ENCODE peak calls at places on chromosome 20, in seven cellular contexts. A, U, O, L, D, H and K are unnamed samples.

GRCh38 chr20:38447931-38448675 is 13.0 kb upstream of the SNHG17 start:
- DNase-seq in A (no peak), U (no peak), O (no peak), L (no peak), D (no peak), H (no peak), K (no peak)

GRCh38 chr20:57061058-57061900 is 205.2 kb downstream of the BMP7 start:
- DNase-seq in A (no peak), U (peak; percentile 58), O (no peak), L (no peak), D (peak; percentile 76), H (no peak), K (no peak)

GRCh38 chr20:44073675-44074071 is 113.3 kb downstream of the JPH2 start:
- DNase-seq in A (no peak), U (no peak), O (no peak), L (no peak), D (no peak), H (no peak), K (no peak)

GRCh38 chr20:22339091-22339881 is 245.1 kb downstream of the FOXA2 start:
- DNase-seq in A (no peak), U (peak; percentile 67), O (no peak), L (peak; percentile 47), D (peak; percentile 66), H (peak; percentile 17), K (no peak)

GRCh38 chr20:3677733-3678132 is 4.1 kb downstream of the ADAM33 start:
- DNase-seq in A (no peak), U (no peak), O (peak; percentile 62), L (no peak), D (no peak), H (no peak), K (no peak)

GRCh38 chr20:9407805-9408421 is 106.5 kb upstream of the LAMP5 start:
- DNase-seq in A (peak; percentile 52), U (peak; percentile 53), O (no peak), L (peak; percentile 55), D (peak; percentile 69), H (peak; percentile 7), K (peak; percentile 46)

GRCh38 chr20:58906894-58907293 is 54.4 kb downstream of the GNAS start:
- DNase-seq in A (no peak), U (no peak), O (no peak), L (no peak), D (no peak), H (no peak), K (no peak)

GRCh38 chr20:21173496-21174025 is 47.7 kb downstream of the KIZ start:
- DNase-seq in A (no peak), U (no peak), O (no peak), L (no peak), D (no peak), H (no peak), K (no peak)

GRCh38 chr20:21518292-21518991 is 4.6 kb upstream of the NKX2-2 start:
- DNase-seq in A (no peak), U (no peak), O (no peak), L (peak; percentile 50), D (no peak), H (no peak), K (no peak)

GRCh38 chr20:17357238-17357637 is 130.4 kb downstream of the PCSK2 start:
- DNase-seq in A (no peak), U (peak; percentile 14), O (no peak), L (no peak), D (no peak), H (no peak), K (no peak)

GRCh38 chr20:9024596-9024995 is 44.3 kb upstream of the PLCB4 start:
- DNase-seq in A (no peak), U (no peak), O (no peak), L (no peak), D (no peak), H (no peak), K (no peak)

GRCh38 chr20:45218133-45218532 is 3.0 kb upstream of the SEMG2 start:
- DNase-seq in A (no peak), U (no peak), O (no peak), L (no peak), D (no peak), H (no peak), K (peak; percentile 46)

GRCh38 chr20:19783966-19784401 is 25.9 kb downstream of the RIN2 start:
- DNase-seq in A (no peak), U (peak; percentile 46), O (peak; percentile 52), L (no peak), D (no peak), H (no peak), K (peak; percentile 91)

GRCh38 chr20:63116412-63117106 is 99.4 kb downstream of the YTHDF1 start:
- DNase-seq in A (no peak), U (no peak), O (peak; percentile 25), L (peak; percentile 72), D (peak; percentile 90), H (peak; percentile 19), K (no peak)

GRCh38 chr20:23097636-23098580 is 11.8 kb upstream of the CD93 start:
- DNase-seq in A (no peak), U (no peak), O (no peak), L (no peak), D (no peak), H (no peak), K (no peak)

GRCh38 chr20:19699132-19699971 is 58.7 kb upstream of the RIN2 start:
- DNase-seq in A (no peak), U (no peak), O (no peak), L (no peak), D (no peak), H (no peak), K (peak; percentile 57)

GRCh38 chr20:4585104-4585753 is 136.5 kb upstream of the PRND start:
- DNase-seq in A (no peak), U (no peak), O (no peak), L (no peak), D (no peak), H (no peak), K (no peak)

GRCh38 chr20:36808317-36809257 is 35.0 kb upstream of the DSN1 start:
- DNase-seq in A (no peak), U (no peak), O (peak; percentile 76), L (peak; percentile 86), D (peak; percentile 69), H (peak; percentile 29), K (peak; percentile 82)

GRCh38 chr20:51132286-51132810 is 109.4 kb upstream of the KCNG1 start:
- DNase-seq in A (no peak), U (no peak), O (no peak), L (no peak), D (no peak), H (no peak), K (no peak)

GRCh38 chr20:23602261-23602660 is 3.5 kb downstream of the CST9 start:
- DNase-seq in A (no peak), U (no peak), O (no peak), L (no peak), D (no peak), H (no peak), K (no peak)

GRCh38 chr20:33784225-33784624 is 26.9 kb upstream of the CHMP4B start:
- DNase-seq in A (no peak), U (no peak), O (no peak), L (no peak), D (no peak), H (no peak), K (no peak)

GRCh38 chr20:32462900-32463641 is 104.9 kb downstream of the ASXL1 start:
- DNase-seq in A (peak; percentile 30), U (no peak), O (no peak), L (no peak), D (no peak), H (no peak), K (no peak)

GRCh38 chr20:46592580-46593362 is 42.3 kb upstream of the OCSTAMP start:
- DNase-seq in A (no peak), U (no peak), O (no peak), L (no peak), D (no peak), H (no peak), K (no peak)
- TF ChIP-seq CTCF in A (no peak), U (no peak), O (no peak), L (peak; percentile 6), D (no peak), H (peak; percentile 39), K (no peak)

GRCh38 chr20:64130876-64131275 is 23.5 kb upstream of the NPBWR2 start:
- DNase-seq in A (peak; percentile 2), U (no peak), O (no peak), L (no peak), D (no peak), H (no peak), K (no peak)

GRCh38 chr20:64129146-64129782 is 21.9 kb upstream of the NPBWR2 start:
- DNase-seq in A (peak; percentile 14), U (no peak), O (no peak), L (no peak), D (no peak), H (no peak), K (no peak)

GRCh38 chr20:64130271-64130670 is 22.9 kb upstream of the NPBWR2 start:
- DNase-seq in A (peak; percentile 9), U (no peak), O (no peak), L (no peak), D (peak; percentile 1), H (no peak), K (no peak)

GRCh38 chr20:64133951-64134407 is 26.6 kb upstream of the NPBWR2 start:
- DNase-seq in A (no peak), U (no peak), O (no peak), L (no peak), D (peak; percentile 1), H (no peak), K (no peak)

DNA sequence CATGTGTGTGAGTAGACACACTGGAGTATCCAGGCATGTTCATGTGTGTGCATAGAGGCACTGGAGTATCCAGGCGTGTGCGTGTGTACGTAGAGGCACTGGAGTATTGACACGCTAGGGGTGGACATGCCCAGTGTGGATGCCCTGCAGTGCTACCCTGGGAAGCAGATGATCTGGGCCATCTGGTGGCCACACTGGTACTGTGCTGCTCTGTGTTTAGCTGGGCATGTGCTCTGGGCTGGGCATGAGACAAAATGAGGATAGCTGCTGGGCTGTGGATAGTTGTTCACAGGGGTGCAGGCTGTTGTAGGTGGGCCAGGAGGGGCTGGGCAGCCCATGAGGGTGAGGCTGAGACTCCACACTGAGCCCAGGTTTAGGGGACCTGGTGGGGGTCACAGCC is 24.0 kb upstream of the NPBWR2 start:
- DNase-seq in A (peak; percentile 29), U (no peak), O (no peak), L (no peak), D (peak; percentile 1), H (no peak), K (peak; percentile 30)
- TF ChIP-seq CTCF in A (peak; percentile 9), U (no peak), O (no peak), L (no peak), D (no peak), H (peak; percentile 37), K (peak; percentile 51)

GRCh38 chr20:10498196-10498595 is 63.1 kb downstream of the SLX4IP start:
- DNase-seq in A (no peak), U (no peak), O (no peak), L (no peak), D (no peak), H (no peak), K (no peak)
- TF ChIP-seq CTCF in A (no peak), U (no peak), O (no peak), L (no peak), D (no peak), H (no peak), K (no peak)

GRCh38 chr20:953742-954141 is 37.6 kb upstream of the ANGPT4 start:
- DNase-seq in A (no peak), U (no peak), O (no peak), L (no peak), D (no peak), H (no peak), K (no peak)
- TF ChIP-seq CTCF in A (no peak), U (no peak), O (no peak), L (no peak), D (no peak), H (peak; percentile 36), K (peak; percentile 34)